ENCODE peak calls at places on chromosomes 2 and 18, in nine cellular contexts. Y, E, X, N, D, G, B, F and U are unnamed samples.

GRCh38 chr2:199465988-199466703 is 8.4 kb upstream of the SATB2 start:
- DNase-seq in Y (no peak), D (peak), N (no peak), E (no peak), G (no peak), B (no peak), F (no peak), X (no peak), U (no peak)

GRCh38 chr18:62690416-62690815 is 24.9 kb upstream of the PHLPP1 start:
- DNase-seq in X (no peak), B (no peak), D (no peak), N (no peak), G (no peak), F (no peak), Y (no peak), E (peak), U (no peak)

GRCh38 chr2:2681085-2681484 is 350.0 kb upstream of the MYT1L start:
- DNase-seq in E (no peak), Y (no peak), F (no peak), D (no peak), G (no peak), N (no peak), B (no peak), X (no peak), U (no peak)

GRCh38 chr2:1800306-1800705 is 56.0 kb upstream of the PXDN start:
- DNase-seq in F (no peak), G (no peak), Y (no peak), D (no peak), X (no peak), E (no peak), B (no peak), N (no peak), U (no peak)

GRCh38 chr18:73660931-73661330 is 486.7 kb downstream of the FBXO15 start:
- DNase-seq in B (no peak), G (no peak), D (no peak), X (no peak), F (no peak), N (no peak), E (no peak), Y (no peak), U (no peak)

GRCh38 chr2:205058409-205058808 is 513.1 kb downstream of the PARD3B start:
- DNase-seq in E (no peak), D (no peak), Y (no peak), N (no peak), F (no peak), G (no peak), B (peak), X (no peak), U (peak)

GRCh38 chr18:79964330-79965118 is at the start of gene HSBP1L1:
- DNase-seq in N (no peak), B (peak), D (peak), X (peak), G (peak), E (no peak), F (no peak), Y (no peak), U (peak)

GRCh38 chr18:396251-396555 is 104.3 kb downstream of the COLEC12 start:
- DNase-seq in E (no peak), G (no peak), Y (no peak), N (no peak), F (peak), D (no peak), X (no peak), B (peak), U (no peak)

GRCh38 chr2:240821429-240821778 is 1.4 kb upstream of the KIF1A start:
- DNase-seq in G (no peak), Y (no peak), B (no peak), F (no peak), X (no peak), D (no peak), E (no peak), N (no peak), U (no peak)

GRCh38 chr2:240822280-240822847 is 2.3 kb upstream of the KIF1A start:
- DNase-seq in N (no peak), F (no peak), E (no peak), G (no peak), B (no peak), D (no peak), X (no peak), Y (no peak), U (no peak)

GRCh38 chr2:240820014-240820606 is at the start of gene KIF1A:
- DNase-seq in B (no peak), X (no peak), D (no peak), G (no peak), F (no peak), N (no peak), Y (no peak), E (no peak), U (no peak)

GRCh38 chr2:240819404-240820013 is 510 bp downstream of the KIF1A start:
- DNase-seq in F (no peak), D (no peak), G (no peak), Y (no peak), B (no peak), E (no peak), X (no peak), N (no peak), U (no peak)

GRCh38 chr2:240820607-240821428 is 799 bp upstream of the KIF1A start:
- DNase-seq in N (no peak), X (no peak), D (no peak), F (no peak), B (no peak), E (no peak), Y (no peak), G (no peak), U (no peak)
- TF ChIP-seq CTCF in N (no peak), X (no peak), D (no peak), F (no peak), B (no peak), E (no peak), Y (no peak), G (no peak), U (no peak)

GRCh38 chr2:174586418-174586817 is 11.2 kb downstream of the WIPF1 start:
- DNase-seq in D (no peak), X (no peak), F (no peak), N (no peak), G (no peak), Y (no peak), B (no peak), E (no peak), U (no peak)
- H3K4me3 ChIP-seq in D (no peak), X (no peak), F (no peak), N (no peak), G (no peak), Y (no peak), B (no peak), E (no peak), U (no peak)

GRCh38 chr2:25129901-25130520 is 38.4 kb downstream of the POMC start:
- DNase-seq in E (no peak), G (no peak), N (no peak), D (no peak), Y (no peak), F (no peak), X (no peak), B (no peak), U (no peak)
- TF ChIP-seq CTCF in E (no peak), G (no peak), N (no peak), D (no peak), Y (no peak), F (no peak), X (no peak), B (no peak), U (no peak)

DNA sequence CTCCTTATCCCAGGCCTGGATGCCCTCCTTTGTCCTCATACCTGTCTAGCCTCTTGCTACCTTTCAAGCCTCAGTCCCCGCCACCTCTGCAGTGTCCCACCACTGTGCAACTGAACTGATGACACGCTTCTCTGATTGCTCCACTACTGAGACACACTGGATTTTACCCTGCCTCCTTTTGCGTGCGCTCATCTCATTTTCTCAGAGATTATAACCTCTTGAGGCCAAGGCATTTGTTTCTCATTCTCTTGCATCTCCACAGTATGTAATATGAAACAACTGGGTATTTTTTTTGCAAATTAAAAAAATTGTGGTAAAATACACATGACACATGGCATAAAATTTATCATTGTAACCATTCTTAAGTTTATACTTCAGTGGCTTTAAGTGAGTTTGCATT is 95.4 kb downstream of the PRKCE start:
- DNase-seq in X (no peak), Y (no peak), B (peak), N (no peak), G (no peak), E (no peak), D (no peak), F (peak), U (no peak)
- H3K4me3 ChIP-seq in X (no peak), Y (no peak), B (no peak), N (no peak), G (no peak), E (no peak), D (no peak), F (no peak), U (no peak)

DNA sequence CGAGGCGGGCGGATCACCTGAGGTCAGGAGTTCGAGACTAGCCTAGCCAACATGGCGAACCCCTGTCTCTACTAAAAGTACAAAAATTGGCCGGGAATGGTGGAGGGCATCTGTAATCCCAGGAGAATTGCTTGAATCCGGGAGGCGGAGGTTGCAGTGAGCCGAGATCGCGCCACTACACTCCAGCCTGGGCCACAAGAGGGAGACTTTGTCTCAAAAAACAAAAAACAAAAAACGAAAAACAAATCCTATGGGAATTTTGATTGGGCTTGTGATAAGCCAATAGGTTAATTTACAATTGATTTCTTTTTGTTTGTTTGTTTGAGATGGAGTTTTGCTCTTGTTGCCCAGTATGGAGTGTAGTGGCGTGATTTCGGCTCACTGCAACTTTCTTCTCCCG is 24.2 kb upstream of the TOGARAM2 start:
- DNase-seq in X (no peak), G (peak), F (no peak), Y (no peak), D (no peak), B (peak), E (no peak), N (no peak), U (no peak)
- TF ChIP-seq CTCF in X (no peak), G (peak), F (peak), Y (peak), D (no peak), B (peak), E (no peak), N (peak), U (peak)

DNA sequence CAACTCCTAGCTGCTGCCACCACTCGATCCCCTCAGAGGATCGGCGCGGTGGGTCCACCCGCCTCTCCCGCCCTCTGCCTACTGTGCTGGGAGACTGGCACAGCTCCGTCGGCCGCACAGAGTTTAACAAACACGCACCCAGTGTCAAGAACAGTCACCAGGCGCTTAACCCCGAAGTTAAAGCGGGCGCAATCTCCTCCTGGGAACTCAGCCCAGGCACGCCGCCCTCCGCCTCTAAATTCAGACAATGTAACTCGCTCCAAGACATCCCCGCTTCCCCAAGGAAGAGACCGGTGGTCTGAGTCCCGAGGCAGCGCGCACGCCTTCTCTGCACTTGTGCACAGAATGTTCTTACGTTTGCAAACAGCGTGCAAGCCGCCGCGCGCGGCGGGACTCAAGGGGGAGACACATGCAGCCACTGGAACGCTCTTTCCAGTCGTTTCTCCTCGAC is 533 bp downstream of the CXCR4 start:
- DNase-seq in X (peak), N (no peak), F (peak), D (peak), G (peak), Y (peak), B (peak), E (no peak), U (peak)
- H3K4me3 ChIP-seq in X (peak), N (peak), F (no peak), D (peak), G (peak), Y (peak), B (no peak), E (peak), U (no peak)

GRCh38 chr2:65334714-65335113 is 97.7 kb downstream of the SPRED2 start:
- DNase-seq in G (no peak), F (no peak), E (no peak), Y (no peak), D (no peak), X (no peak), N (no peak), B (no peak), U (no peak)

GRCh38 chr2:65329551-65329950 is 101.9 kb downstream of the ACTR2 start:
- DNase-seq in E (no peak), G (no peak), Y (no peak), F (no peak), D (no peak), X (no peak), B (no peak), N (no peak), U (no peak)

GRCh38 chr2:65326276-65326675 is 98.6 kb downstream of the ACTR2 start:
- DNase-seq in Y (no peak), E (no peak), D (no peak), G (no peak), B (no peak), X (no peak), F (no peak), N (no peak), U (peak)

DNA sequence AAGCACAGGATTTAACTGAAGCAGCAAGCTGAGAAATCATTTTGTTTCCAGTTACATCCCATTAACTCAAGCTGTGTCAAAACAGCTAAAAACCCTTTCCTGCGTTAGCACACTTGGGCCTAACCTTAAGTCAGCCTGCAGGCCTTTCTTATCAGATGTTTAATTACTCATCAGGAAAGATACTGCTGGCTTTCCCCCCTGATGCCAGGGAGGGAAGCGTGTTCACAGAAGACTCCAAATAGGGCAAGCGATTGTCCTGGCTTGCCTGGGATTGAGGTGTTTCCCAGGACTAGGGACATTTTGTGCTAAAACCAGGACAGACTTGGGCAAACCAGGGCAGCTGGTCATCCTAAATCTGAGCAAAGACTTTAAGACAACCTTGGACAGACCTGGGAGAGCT is 101.0 kb downstream of the SPRED2 start:
- DNase-seq in F (no peak), D (no peak), B (no peak), X (no peak), E (no peak), G (peak), N (no peak), Y (no peak), U (no peak)
- TF ChIP-seq CTCF in F (no peak), D (no peak), B (no peak), X (no peak), E (no peak), G (no peak), N (no peak), Y (no peak), U (no peak)